ENCODE peak calls at places on chromosome 11, in ten cellular contexts. One of them, this sample, is unnamed.

GRCh38 chr11:73726825-73727224 is 34.0 kb downstream of the RAB6A start:
- DNase-seq in uterus: no peak
- DNase-seq in mammary epithelial cell: no peak
- DNase-seq in GM23248: no peak
- DNase-seq in nucleus accumbens: no peak
- DNase-seq in stimulated activated CD4-positive, alpha-beta T cell treated with anti-CD3 and anti-CD28 coated beads, TNF-alpha, amount 100 ng/mL, for 1 hour: no peak
- DNase-seq in left kidney: no peak
- DNase-seq in T-helper 9 cell: no peak
- DNase-seq in NB4: no peak
- DNase-seq in osteoblast: no peak
- DNase-seq in this sample: no peak

GRCh38 chr11:14643697-14644395 is at the start of gene PDE3B:
- DNase-seq in uterus: peak
- DNase-seq in mammary epithelial cell: peak
- DNase-seq in GM23248: peak
- DNase-seq in nucleus accumbens: no peak
- DNase-seq in stimulated activated CD4-positive, alpha-beta T cell treated with anti-CD3 and anti-CD28 coated beads, TNF-alpha, amount 100 ng/mL, for 1 hour: peak
- DNase-seq in left kidney: peak
- DNase-seq in T-helper 9 cell: peak
- DNase-seq in NB4: peak
- DNase-seq in osteoblast: peak
- DNase-seq in this sample: peak

GRCh38 chr11:6472934-6473333 is 807 bp downstream of the TRIM3 start:
- DNase-seq in uterus: no peak
- DNase-seq in mammary epithelial cell: no peak
- DNase-seq in GM23248: no peak
- DNase-seq in nucleus accumbens: no peak
- DNase-seq in stimulated activated CD4-positive, alpha-beta T cell treated with anti-CD3 and anti-CD28 coated beads, TNF-alpha, amount 100 ng/mL, for 1 hour: no peak
- DNase-seq in left kidney: peak
- DNase-seq in T-helper 9 cell: no peak
- DNase-seq in NB4: no peak
- DNase-seq in osteoblast: no peak
- DNase-seq in this sample: no peak

GRCh38 chr11:16337421-16338213 is 18.7 kb downstream of the SOX6 start:
- DNase-seq in uterus: no peak
- DNase-seq in mammary epithelial cell: no peak
- DNase-seq in GM23248: no peak
- DNase-seq in nucleus accumbens: no peak
- DNase-seq in stimulated activated CD4-positive, alpha-beta T cell treated with anti-CD3 and anti-CD28 coated beads, TNF-alpha, amount 100 ng/mL, for 1 hour: no peak
- DNase-seq in left kidney: no peak
- DNase-seq in T-helper 9 cell: no peak
- DNase-seq in NB4: peak
- DNase-seq in osteoblast: no peak
- DNase-seq in this sample: no peak

GRCh38 chr11:134261626-134262488 is 8.5 kb downstream of the ACAD8 start:
- DNase-seq in uterus: no peak
- DNase-seq in mammary epithelial cell: no peak
- DNase-seq in GM23248: peak
- DNase-seq in nucleus accumbens: no peak
- DNase-seq in stimulated activated CD4-positive, alpha-beta T cell treated with anti-CD3 and anti-CD28 coated beads, TNF-alpha, amount 100 ng/mL, for 1 hour: no peak
- DNase-seq in left kidney: peak
- DNase-seq in T-helper 9 cell: no peak
- DNase-seq in NB4: peak
- DNase-seq in osteoblast: peak
- DNase-seq in this sample: no peak

GRCh38 chr11:35045219-35045819 is 93.7 kb upstream of the CD44 start:
- DNase-seq in uterus: no peak
- DNase-seq in mammary epithelial cell: no peak
- DNase-seq in GM23248: no peak
- DNase-seq in nucleus accumbens: no peak
- DNase-seq in stimulated activated CD4-positive, alpha-beta T cell treated with anti-CD3 and anti-CD28 coated beads, TNF-alpha, amount 100 ng/mL, for 1 hour: peak
- DNase-seq in left kidney: peak
- DNase-seq in T-helper 9 cell: peak
- DNase-seq in NB4: no peak
- DNase-seq in osteoblast: no peak
- DNase-seq in this sample: peak

GRCh38 chr11:46450846-46451470 is 59.4 kb upstream of the CHRM4 start:
- DNase-seq in uterus: no peak
- DNase-seq in mammary epithelial cell: no peak
- DNase-seq in GM23248: no peak
- DNase-seq in nucleus accumbens: no peak
- DNase-seq in stimulated activated CD4-positive, alpha-beta T cell treated with anti-CD3 and anti-CD28 coated beads, TNF-alpha, amount 100 ng/mL, for 1 hour: no peak
- DNase-seq in left kidney: no peak
- DNase-seq in T-helper 9 cell: no peak
- DNase-seq in NB4: no peak
- DNase-seq in osteoblast: peak
- DNase-seq in this sample: no peak

GRCh38 chr11:64334764-64335741 is 5.0 kb upstream of the CCDC88B start:
- DNase-seq in uterus: no peak
- DNase-seq in mammary epithelial cell: peak
- DNase-seq in GM23248: peak
- DNase-seq in nucleus accumbens: no peak
- DNase-seq in stimulated activated CD4-positive, alpha-beta T cell treated with anti-CD3 and anti-CD28 coated beads, TNF-alpha, amount 100 ng/mL, for 1 hour: no peak
- DNase-seq in left kidney: peak
- DNase-seq in T-helper 9 cell: no peak
- DNase-seq in NB4: peak
- DNase-seq in osteoblast: peak
- DNase-seq in this sample: peak

GRCh38 chr11:70912226-70912840 is 340.0 kb downstream of the SHANK2 start:
- DNase-seq in uterus: no peak
- DNase-seq in mammary epithelial cell: no peak
- DNase-seq in GM23248: peak
- DNase-seq in nucleus accumbens: no peak
- DNase-seq in stimulated activated CD4-positive, alpha-beta T cell treated with anti-CD3 and anti-CD28 coated beads, TNF-alpha, amount 100 ng/mL, for 1 hour: no peak
- DNase-seq in left kidney: no peak
- DNase-seq in T-helper 9 cell: no peak
- DNase-seq in NB4: peak
- DNase-seq in osteoblast: no peak
- DNase-seq in this sample: no peak

This sample was measured in stimulated activated naive B cell treated with anti-CD40 and anti-IgM and Interleukin-4, amounts not matched to agents 10 μg/mL and 1 μg/mL and 100 μg/mL, for 72 hours.